ENCODE peak calls at places on chromosome 10, in five cellular contexts. N, L, Q, D and F are unnamed samples.

GRCh38 chr10:74882427-74882826 is 56.0 kb downstream of the KAT6B start:
- DNase-seq in D (no peak), N (no peak), L (no peak), Q (no peak), F (no peak)

GRCh38 chr10:15460661-15461060 is 89.6 kb upstream of the FAM171A1 start:
- DNase-seq in L (no peak), D (no peak), Q (no peak), N (no peak), F (no peak)

GRCh38 chr10:59227136-59227673 is 50.8 kb downstream of the PHYHIPL start:
- DNase-seq in D (no peak), Q (no peak), L (no peak), N (no peak), F (no peak)

GRCh38 chr10:43202224-43202656 is 64.0 kb downstream of the CSGALNACT2 start:
- DNase-seq in N (peak; percentile 64), Q (peak; percentile 81), L (peak; percentile 34), D (peak; percentile 16), F (no peak)

GRCh38 chr10:26481914-26482550 is 43.9 kb downstream of the APBB1IP start:
- DNase-seq in D (no peak), L (peak; percentile 18), Q (no peak), N (no peak), F (no peak)

GRCh38 chr10:115118346-115118745 is 25.2 kb downstream of the ATRNL1 start:
- DNase-seq in L (no peak), Q (no peak), N (no peak), D (no peak), F (no peak)

GRCh38 chr10:5502903-5503835 is 3.8 kb upstream of the CALML5 start:
- DNase-seq in L (peak; percentile 76), Q (no peak), D (peak; percentile 89), N (peak; percentile 66), F (no peak)

GRCh38 chr10:101672536-101672935 is 22.4 kb downstream of the FBXW4 start:
- DNase-seq in L (no peak), N (no peak), Q (no peak), D (peak; percentile 47), F (no peak)

GRCh38 chr10:55500931-55501559 is 700.0 kb upstream of the PCDH15 start:
- DNase-seq in L (no peak), N (no peak), D (no peak), Q (no peak), F (no peak)

GRCh38 chr10:75403144-75404022 is 1.8 kb upstream of the ZNF503 start:
- DNase-seq in N (peak; percentile 74), D (peak; percentile 52), Q (no peak), L (peak; percentile 37), F (no peak)

GRCh38 chr10:61923210-61924024 is 21.9 kb downstream of the ARID5B start:
- DNase-seq in L (no peak), N (no peak), D (no peak), Q (no peak), F (no peak)

GRCh38 chr10:8873310-8873709 is 818.8 kb downstream of the GATA3 start:
- DNase-seq in D (no peak), Q (no peak), N (no peak), L (no peak), F (no peak)

GRCh38 chr10:13893926-13894325 is 307.2 kb downstream of the PRPF18 start:
- DNase-seq in Q (no peak), N (no peak), D (no peak), L (no peak), F (no peak)

GRCh38 chr10:131141207-131141606 is 170.3 kb downstream of the TCERG1L start:
- DNase-seq in D (no peak), L (no peak), N (no peak), Q (no peak), F (no peak)

GRCh38 chr10:66747451-66747850 is 178.4 kb upstream of the LRRTM3 start:
- DNase-seq in D (no peak), N (no peak), L (no peak), Q (no peak), F (no peak)

GRCh38 chr10:12448729-12449391 is 99.5 kb downstream of the CAMK1D start:
- DNase-seq in L (peak; percentile 43), Q (no peak), D (peak; percentile 26), N (no peak), F (no peak)

GRCh38 chr10:96339383-96339782 is 19.4 kb downstream of the OPALIN start:
- DNase-seq in D (no peak), N (no peak), Q (no peak), L (no peak), F (no peak)

GRCh38 chr10:102644066-102644645 is at the start of gene TRIM8:
- DNase-seq in Q (peak; percentile 41), L (peak; percentile 69), D (no peak), N (no peak), F (no peak)

GRCh38 chr10:13767721-13768178 is 181.0 kb downstream of the PRPF18 start:
- DNase-seq in Q (no peak), L (no peak), N (no peak), D (no peak), F (no peak)

GRCh38 chr10:76382381-76382851 is 951.0 kb downstream of the LRMDA start:
- DNase-seq in Q (no peak), N (no peak), D (no peak), L (no peak), F (no peak)

GRCh38 chr10:4280481-4281206 is 495.6 kb upstream of the KLF6 start:
- DNase-seq in Q (no peak), N (no peak), L (peak; percentile 44), D (no peak), F (no peak)

GRCh38 chr10:67818323-67818722 is 19.7 kb downstream of the DNAJC12 start:
- DNase-seq in L (no peak), Q (no peak), D (no peak), N (no peak), F (no peak)

GRCh38 chr10:88783734-88784133 is 18.8 kb upstream of the LIPM start:
- DNase-seq in N (no peak), Q (no peak), D (no peak), L (no peak), F (no peak)

GRCh38 chr10:101684782-101685181 is 10.2 kb downstream of the FBXW4 start:
- DNase-seq in Q (no peak), D (no peak), L (no peak), N (no peak), F (no peak)

GRCh38 chr10:60914676-60915075 is 29.3 kb downstream of the RHOBTB1 start:
- DNase-seq in Q (no peak), D (peak; percentile 26), L (peak; percentile 44), N (peak; percentile 64), F (no peak)

GRCh38 chr10:110500515-110500905 is 2.8 kb downstream of the DUSP5 start:
- DNase-seq in Q (no peak), D (no peak), L (no peak), N (no peak), F (no peak)

DNA sequence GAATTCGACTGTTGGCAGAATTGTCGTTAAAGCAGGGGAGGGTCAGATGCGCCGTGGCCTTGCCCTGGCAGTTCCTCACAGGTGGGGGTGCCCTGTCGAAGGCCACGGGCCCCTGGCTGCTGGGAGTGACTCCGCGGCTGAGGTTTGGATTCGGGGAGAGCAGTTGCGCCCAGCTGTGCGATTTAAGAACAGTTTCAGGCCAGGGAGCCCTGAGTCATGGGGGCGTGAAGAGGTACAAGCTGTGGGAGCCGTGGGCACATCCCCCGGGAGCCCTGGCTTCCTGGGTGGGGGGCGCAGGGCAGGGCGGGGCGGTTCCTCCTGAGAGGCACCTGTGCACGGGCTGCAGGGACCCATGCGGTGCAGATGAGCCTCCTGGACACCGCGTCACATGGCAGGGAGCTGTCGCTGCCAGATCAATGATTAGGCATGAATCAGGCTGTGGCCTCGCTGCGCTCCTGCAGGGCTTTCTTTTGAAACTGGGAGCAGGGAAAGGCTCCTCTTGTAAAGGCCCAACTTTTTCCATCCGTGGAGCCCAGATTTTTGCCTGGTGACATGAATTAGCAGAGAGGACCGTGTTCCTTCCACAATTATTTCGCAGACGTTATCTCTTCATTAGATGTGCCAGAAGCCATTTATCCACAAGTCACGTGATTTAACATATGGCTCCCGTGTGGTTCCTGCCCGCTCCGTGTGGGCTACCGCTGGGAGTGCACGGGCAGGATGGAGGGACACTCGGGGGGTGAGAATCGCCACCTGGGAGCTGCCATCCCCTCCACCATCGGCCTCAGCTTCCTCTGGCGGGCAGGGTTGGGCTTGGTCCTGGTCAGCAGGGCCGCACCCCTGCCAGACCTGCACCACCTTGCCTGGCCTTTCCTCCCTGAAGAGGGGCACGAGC is 918 bp downstream of the PWWP2B start:
- DNase-seq in Q (no peak), D (no peak), L (peak; percentile 67), N (no peak), F (no peak)
- TF ChIP-seq POLR2A in Q (no peak), D (no peak), L (no peak), N (no peak), F (peak; percentile 9)

DNA sequence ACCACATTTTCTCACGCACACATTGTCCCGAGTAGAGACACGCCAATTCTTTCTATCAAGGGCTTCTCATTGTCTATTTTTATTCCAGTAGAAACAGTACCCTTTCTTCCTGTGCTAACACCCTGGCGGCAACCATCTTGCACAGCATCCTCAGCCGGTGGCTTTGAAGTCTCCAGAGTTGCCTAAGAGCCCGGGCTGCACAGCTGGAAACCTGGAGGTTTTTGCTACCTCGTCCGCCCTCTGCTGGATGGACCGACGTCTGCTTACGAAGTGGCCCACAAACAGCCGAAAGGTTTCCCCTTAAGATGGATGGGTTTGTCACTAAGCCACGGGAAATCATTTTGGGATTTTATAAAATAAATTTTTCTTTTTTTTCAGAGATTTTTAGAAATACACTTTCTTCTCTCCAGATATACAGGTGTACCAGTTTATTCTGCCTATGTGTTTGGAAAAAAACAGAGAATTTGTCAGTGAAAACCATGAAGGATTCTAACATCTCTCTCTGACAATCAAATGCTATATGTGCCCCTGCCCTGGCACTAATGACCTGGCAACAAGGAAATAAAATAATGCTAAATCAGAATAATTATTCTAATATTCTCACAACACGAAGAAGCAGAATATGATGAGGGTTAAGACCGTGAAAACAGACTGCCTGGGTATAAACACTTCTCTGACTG is 81.8 kb upstream of the FAM204A start:
- DNase-seq in Q (peak; percentile 61), L (peak; percentile 76), D (no peak), N (peak; percentile 89), F (no peak)
- H3K27me3 ChIP-seq in Q (peaks cover 5% of the 10 kb centered on the region), L (no peaks in the 10 kb centered on the region), D (no peaks in the 10 kb centered on the region), N (peaks cover 9% of the 10 kb centered on the region), F (no peaks in the 10 kb centered on the region)

DNA sequence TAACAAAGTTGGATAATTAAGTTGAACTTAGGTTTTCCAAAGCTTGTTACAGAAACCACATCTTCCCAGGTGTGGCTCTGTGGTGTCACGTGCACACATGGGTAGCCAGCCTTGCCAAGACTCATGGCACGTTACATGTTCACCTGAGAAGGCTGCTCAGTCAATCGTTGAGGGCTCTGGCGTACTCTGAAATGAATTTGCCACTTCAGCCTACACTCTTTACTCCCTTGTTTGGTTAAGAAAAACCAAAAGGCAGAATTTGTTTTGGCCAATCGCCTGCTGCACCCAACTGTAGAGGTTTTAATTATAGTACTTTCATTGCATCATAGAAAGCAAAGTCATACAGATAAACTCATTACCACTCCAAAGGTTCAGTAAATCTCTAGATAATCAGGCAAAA is 88.6 kb downstream of the DIP2C start:
- DNase-seq in N (no peak), D (no peak), L (no peak), Q (no peak), F (no peak)
- H3K4me1 ChIP-seq in N (peaks cover 25% of the 10 kb centered on the region), D (peaks cover 4% of the 10 kb centered on the region), L (peaks cover 29% of the 10 kb centered on the region), Q (no peaks in the 10 kb centered on the region), F (no peaks in the 10 kb centered on the region)

GRCh38 chr10:73166972-73167371 is 836 bp downstream of the ECD start:
- DNase-seq in Q (no peak), D (no peak), N (no peak), L (no peak), F (no peak)

GRCh38 chr10:73169320-73169719 is 1.4 kb downstream of the FAM149B1 start:
- DNase-seq in N (no peak), Q (no peak), D (no peak), L (no peak), F (no peak)

GRCh38 chr10:73168486-73168844 is 546 bp downstream of the FAM149B1 start:
- DNase-seq in Q (no peak), D (no peak), L (no peak), N (no peak), F (no peak)

GRCh38 chr10:73163096-73163495 is 4.7 kb downstream of the ECD start:
- DNase-seq in N (no peak), D (no peak), L (no peak), Q (no peak), F (no peak)

GRCh38 chr10:73167557-73168485 is at the start of the genes ECD and FAM149B1:
- DNase-seq in Q (peak; percentile 97), N (peak; percentile 97), D (peak; percentile 93), L (peak; percentile 95), F (peak; percentile 50)
- TF ChIP-seq POLR2A in Q (peak; percentile 98), N (peak; percentile 91), D (peak; percentile 95), L (peak; percentile 96), F (peak; percentile 88)